ENCODE peak calls at places on chromosomes 5 and 9, in four cellular contexts. E is GM12878, N is K562, L is HepG2. O is an unnamed sample.

GRCh38 chr5:17620627-17621026 is 10.4 kb downstream of the TAF11L12 start:
- DNase-seq in E (no peak), N (peak; percentile 32), L (no peak), O (peak; percentile 77)

GRCh38 chr9:28648723-28649122 is 1075.4 kb upstream of the C9orf72 start:
- DNase-seq in L (peak; percentile 8), E (no peak), N (no peak), O (no peak)

GRCh38 chr5:4862500-4862899 is 277.6 kb upstream of the ADAMTS16 start:
- DNase-seq in L (peak; percentile 35), E (no peak), N (peak; percentile 45), O (no peak)

GRCh38 chr9:4420351-4420750 is 69.9 kb upstream of the SLC1A1 start:
- DNase-seq in L (no peak), E (no peak), N (no peak), O (no peak)

GRCh38 chr5:64682608-64683007 is 7.7 kb upstream of the SHISAL2B start:
- DNase-seq in L (peak; percentile 22), N (peak; percentile 30), E (no peak), O (peak; percentile 44)

GRCh38 chr5:81856948-81857928 is 106.3 kb upstream of the SSBP2 start:
- DNase-seq in L (no peak), N (peak; percentile 58), E (no peak), O (peak; percentile 42)

GRCh38 chr5:82387041-82387818 is 109.1 kb upstream of the RPS23 start:
- DNase-seq in L (peak; percentile 100), N (no peak), E (no peak), O (no peak)

GRCh38 chr9:86351897-86352296 is 2.3 kb downstream of the TUT7 start:
- DNase-seq in E (no peak), N (no peak), L (no peak), O (no peak)

DNA sequence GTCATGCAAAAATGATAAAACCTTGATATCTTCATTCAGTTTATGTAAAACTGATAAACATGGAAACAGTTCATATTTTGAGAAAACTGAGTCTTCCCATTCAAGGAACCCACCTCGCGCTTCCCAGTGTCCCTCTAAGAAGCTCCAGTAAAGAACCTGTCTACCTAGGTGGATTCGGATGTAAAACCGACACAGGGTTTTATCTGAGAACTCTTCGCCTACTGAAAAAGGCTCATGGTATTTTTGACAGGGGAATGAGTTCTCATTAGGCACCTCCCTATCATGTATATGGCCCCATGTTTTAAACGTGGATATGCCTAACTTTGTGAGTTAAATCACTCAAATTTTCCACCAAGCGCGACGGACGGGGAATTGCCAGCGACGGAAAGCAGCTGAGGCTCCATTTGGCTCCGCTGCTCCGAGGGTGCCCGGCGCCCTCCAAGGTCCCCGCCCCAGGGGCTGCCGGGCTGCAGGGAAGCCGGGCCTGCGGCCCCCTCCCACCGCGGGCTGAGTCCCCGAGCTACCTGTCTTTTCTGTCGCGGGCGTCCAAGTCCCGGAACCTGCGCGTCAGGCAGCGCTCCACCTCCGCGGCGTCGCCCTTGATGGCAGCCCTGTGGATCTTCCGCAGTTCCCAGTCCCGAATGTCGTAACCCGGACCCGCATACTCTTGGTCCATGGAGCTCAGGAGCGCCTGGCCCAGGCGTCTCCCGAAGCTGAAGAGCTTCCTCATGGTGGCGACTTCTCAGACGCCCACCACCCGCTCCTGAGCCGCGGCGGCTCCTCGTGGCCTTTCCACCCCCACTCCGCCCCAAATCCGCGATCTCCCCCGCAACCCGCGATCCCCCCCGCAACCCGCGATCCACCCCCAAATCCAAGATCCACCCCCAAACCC is 594 bp downstream of the ANKRD18A start:
- DNase-seq in E (no peak), N (no peak), L (peak; percentile 21), O (peak; percentile 36)
- TF ChIP-seq ETV6 in E (no peak), N (no peak), L (no peak), O (no peak)

DNA sequence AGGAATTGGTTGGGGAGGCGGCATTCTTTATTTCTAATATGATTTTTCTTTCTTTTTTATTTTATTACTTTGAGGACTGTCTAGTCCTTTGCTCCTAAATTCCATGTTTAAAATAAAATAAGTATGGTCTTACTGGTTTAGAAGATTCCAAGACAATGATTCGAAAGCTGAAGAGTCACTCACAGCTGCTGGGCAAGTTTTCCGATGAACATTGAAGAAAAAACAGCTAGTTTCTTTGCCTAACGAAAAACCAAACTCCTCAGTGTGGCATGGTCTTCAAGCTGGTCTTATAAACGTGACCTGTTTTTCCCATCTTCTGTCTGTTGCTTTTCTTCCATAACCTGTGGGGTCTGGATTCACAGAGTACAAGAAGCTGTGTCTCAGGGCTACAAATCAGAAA is 25.1 kb downstream of the ZNF474 start:
- DNase-seq in E (no peak), N (no peak), L (no peak), O (no peak)
- TF ChIP-seq ETV6 in E (no peak), N (no peak), L (no peak), O (no peak)

GRCh38 chr5:79971156-79971555 is 19.9 kb downstream of the MTX3 start:
- DNase-seq in E (no peak), N (no peak), L (no peak), O (no peak)
- TF ChIP-seq ETV6 in E (no peak), N (no peak), L (no peak), O (no peak)

DNA sequence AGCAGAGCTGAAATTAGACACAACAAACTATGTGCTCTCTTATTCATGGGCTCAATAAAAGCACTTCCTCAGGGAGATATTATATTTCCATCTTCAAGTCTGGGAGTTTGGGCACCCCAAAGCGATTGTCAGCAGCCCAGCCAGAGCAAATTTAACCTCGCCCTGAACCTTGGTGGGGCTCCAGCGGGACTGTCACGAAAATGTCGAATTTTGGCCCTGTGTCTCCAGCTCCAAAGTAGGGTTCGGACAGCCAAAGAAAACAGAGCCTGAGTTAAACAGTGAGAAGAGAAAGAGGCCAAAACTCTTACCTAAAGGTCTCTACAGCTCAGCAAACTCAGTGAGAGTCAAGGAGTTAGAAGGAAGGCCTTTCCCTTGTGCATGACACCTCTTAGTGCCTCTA is 432.9 kb downstream of the SPATA31D1 start:
- DNase-seq in N (no peak), E (no peak), L (no peak), O (no peak)
- TF ChIP-seq ETV6 in N (no peak), E (no peak), L (no peak), O (no peak)

GRCh38 chr5:161507591-161507990 is 38.9 kb downstream of the GABRB2 start:
- DNase-seq in E (no peak), L (no peak), N (no peak), O (no peak)
- TF ChIP-seq ETV6 in E (no peak), L (no peak), N (no peak), O (no peak)

GRCh38 chr5:96855041-96855872 is 21.0 kb upstream of the ERAP2 start:
- DNase-seq in E (no peak), L (no peak), N (peak; percentile 23), O (no peak)
- TF ChIP-seq ETV6 in E (no peak), L (no peak), N (no peak), O (no peak)

GRCh38 chr9:129497064-129497836 is 123.7 kb downstream of the C9orf50 start:
- DNase-seq in L (no peak), E (no peak), N (peak; percentile 8), O (no peak)
- TF ChIP-seq ETV6 in L (no peak), E (no peak), N (no peak), O (no peak)

GRCh38 chr9:91048739-91049138 is 247.1 kb downstream of the SYK start:
- DNase-seq in N (no peak), E (no peak), L (no peak), O (no peak)

GRCh38 chr9:91044354-91044753 is 242.7 kb downstream of the SYK start:
- DNase-seq in L (no peak), E (no peak), N (no peak), O (no peak)

GRCh38 chr9:91045036-91045435 is 243.4 kb downstream of the SYK start:
- DNase-seq in E (no peak), L (peak; percentile 23), N (no peak), O (no peak)

GRCh38 chr9:91047529-91047928 is 245.9 kb downstream of the SYK start:
- DNase-seq in E (no peak), L (no peak), N (no peak), O (no peak)

GRCh38 chr9:91047993-91048607 is 246.5 kb downstream of the SYK start:
- DNase-seq in E (no peak), N (no peak), L (no peak), O (no peak)
- TF ChIP-seq ETV6 in E (no peak), N (no peak), L (no peak), O (no peak)